ENCODE peak calls at places on chromosomes 1 and 21, in six cellular contexts. O is psoas muscle, W is transverse colon, C is endodermal cell, V is lower lobe of right lung, Q is esophagus squamous epithelium. K is an unnamed sample.
A peak's percentile ranks its signal among the peaks of the same experiment; 100 is the strongest.

GRCh38 chr1:145889722-145890121 is 4.1 kb upstream of the ANKRD35 start:
- DNase-seq in O (no peak), W (no peak), C (no peak), V (no peak), Q (no peak), K (peak; percentile 73)

GRCh38 chr1:211323156-211324063 is 3.2 kb upstream of the TRAF5 start:
- DNase-seq in O (no peak), W (peak; percentile 68), C (peak; percentile 88), V (no peak), Q (no peak), K (no peak)

GRCh38 chr1:89721351-89721750 is 88.4 kb downstream of the LRRC8C start:
- DNase-seq in O (no peak), W (no peak), C (no peak), V (no peak), Q (no peak), K (no peak)

GRCh38 chr1:169108897-169109560 is 2.5 kb downstream of the ATP1B1 start:
- DNase-seq in O (no peak), W (peak; percentile 66), C (peak; percentile 58), V (no peak), Q (no peak), K (peak; percentile 65)

GRCh38 chr1:175881571-175881970 is 138.2 kb upstream of the TNR start:
- DNase-seq in O (no peak), W (no peak), C (no peak), V (no peak), Q (no peak), K (no peak)

GRCh38 chr21:26961704-26962103 is 5.2 kb downstream of the ADAMTS5 start:
- DNase-seq in O (no peak), W (no peak), C (peak; percentile 83), V (no peak), Q (no peak), K (no peak)

GRCh38 chr1:221549815-221550214 is 192.1 kb downstream of the DUSP10 start:
- DNase-seq in O (no peak), W (no peak), C (no peak), V (no peak), Q (no peak), K (no peak)

GRCh38 chr1:151013518-151013917 is 5.3 kb downstream of the PRUNE1 start:
- DNase-seq in O (no peak), W (no peak), C (no peak), V (no peak), Q (no peak), K (no peak)

GRCh38 chr1:17676387-17677060 is 78.6 kb upstream of the ACTL8 start:
- DNase-seq in O (no peak), W (no peak), C (no peak), V (no peak), Q (no peak), K (no peak)

GRCh38 chr1:28112388-28113311 is 24.2 kb upstream of the EYA3 start:
- DNase-seq in O (no peak), W (peak; percentile 30), C (peak; percentile 64), V (peak; percentile 65), Q (no peak), K (peak; percentile 6)

GRCh38 chr1:14426854-14427253 is 171.6 kb upstream of the KAZN start:
- DNase-seq in O (no peak), W (no peak), C (no peak), V (no peak), Q (no peak), K (no peak)

GRCh38 chr1:111082421-111083192 is 57.3 kb downstream of the DRAM2 start:
- DNase-seq in O (no peak), W (no peak), C (no peak), V (no peak), Q (no peak), K (no peak)

GRCh38 chr1:22496536-22497160 is 45.0 kb downstream of the ZBTB40 start:
- DNase-seq in O (no peak), W (no peak), C (no peak), V (no peak), Q (no peak), K (no peak)

GRCh38 chr1:22502167-22502566 is 50.5 kb downstream of the ZBTB40 start:
- DNase-seq in O (no peak), W (no peak), C (no peak), V (no peak), Q (no peak), K (no peak)

GRCh38 chr1:22503721-22504410 is 52.2 kb downstream of the ZBTB40 start:
- DNase-seq in O (no peak), W (no peak), C (no peak), V (no peak), Q (no peak), K (no peak)

GRCh38 chr1:22500476-22500875 is 48.8 kb downstream of the ZBTB40 start:
- DNase-seq in O (peak; percentile 55), W (peak; percentile 20), C (no peak), V (peak; percentile 67), Q (no peak), K (no peak)

GRCh38 chr1:22500058-22500457 is 48.4 kb downstream of the ZBTB40 start:
- DNase-seq in O (no peak), W (no peak), C (no peak), V (no peak), Q (no peak), K (no peak)
- H3K4me1 ChIP-seq in O (peaks cover 29% of the 10 kb centered on the region), W (no peaks in the 10 kb centered on the region), C (peaks cover 19% of the 10 kb centered on the region), V (peaks cover 25% of the 10 kb centered on the region), Q (no peaks in the 10 kb centered on the region), K (peaks cover 19% of the 10 kb centered on the region)

DNA sequence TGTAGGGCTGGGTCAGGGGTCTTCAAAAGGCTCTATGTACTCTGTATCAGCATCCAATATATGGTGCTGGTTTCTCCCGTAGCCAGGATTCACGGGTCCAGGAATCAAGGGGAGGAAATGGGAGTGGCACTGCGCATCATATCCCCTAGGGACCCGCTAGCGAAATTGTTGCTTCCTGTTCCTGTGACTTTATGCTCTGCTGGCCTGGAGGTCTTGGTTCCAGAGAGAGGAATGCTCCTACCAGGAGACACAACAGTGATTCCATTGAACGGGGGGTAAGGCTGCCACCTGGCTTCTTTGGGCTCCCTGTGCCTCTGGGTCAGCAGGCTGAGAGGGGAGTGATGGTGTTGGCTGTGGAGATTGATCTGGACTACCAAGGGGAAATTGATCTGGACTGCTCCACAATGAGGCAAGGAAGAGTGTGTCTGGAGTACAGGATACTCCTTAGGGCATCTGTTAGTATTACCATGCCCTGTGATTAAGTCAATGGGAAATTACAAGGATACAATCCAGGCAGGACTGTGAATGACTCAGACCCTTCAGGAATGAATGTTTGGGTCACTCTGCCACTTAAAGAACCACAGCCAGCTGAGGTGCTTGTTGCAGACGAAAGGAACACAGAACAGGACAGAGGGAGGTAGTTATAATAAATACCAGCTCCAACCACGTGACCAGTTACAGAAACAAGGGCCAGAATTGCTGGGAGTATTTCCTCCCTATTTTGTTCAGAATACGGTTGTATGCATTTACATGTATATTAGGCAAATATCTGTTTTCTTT is 10.2 kb downstream of the SPSB1 start:
- DNase-seq in O (peak; percentile 62), W (no peak), C (no peak), V (no peak), Q (no peak), K (no peak)
- TF ChIP-seq CTCF in O (no peak), W (no peak), C (no peak), V (no peak), Q (no peak), K (no peak)

GRCh38 chr1:2300851-2301606 is 72.9 kb downstream of the SKI start:
- DNase-seq in O (peak; percentile 89), W (peak; percentile 86), C (no peak), V (peak; percentile 92), Q (peak; percentile 80), K (peak; percentile 71)
- H3K4me1 ChIP-seq in O (peaks cover 30% of the 10 kb centered on the region), W (peaks cover 27% of the 10 kb centered on the region), C (no peaks in the 10 kb centered on the region), V (peaks cover 61% of the 10 kb centered on the region), Q (peaks cover 41% of the 10 kb centered on the region), K (peaks cover 30% of the 10 kb centered on the region)

GRCh38 chr1:108316545-108316944 is 72.7 kb upstream of the NBPF4 start:
- DNase-seq in O (no peak), W (no peak), C (no peak), V (no peak), Q (no peak), K (no peak)
- TF ChIP-seq CTCF in O (no peak), W (no peak), C (peak; percentile 76), V (no peak), Q (no peak), K (no peak)